ENCODE peak calls at places on chromosome 17, in nine cellular contexts. One of them, this sample, is unnamed.

GRCh38 chr17:77475012-77475976 is 334.5 kb downstream of the SEC14L1 start:
- DNase-seq in AML-193: no peak
- DNase-seq in nucleus accumbens: no peak
- DNase-seq in A549: no peak
- DNase-seq in neural progenitor cell: no peak
- DNase-seq in activated CD8-positive, alpha-beta memory T cell treated with anti-CD3 and anti-CD28 coated beads for 4 hours: peak
- DNase-seq in thoracic aorta: no peak
- DNase-seq in stimulated activated naive CD8-positive, alpha-beta T cell treated with anti-CD3 and anti-CD28 coated beads, Interleukin-15, amount 100 ng/mL, for 72 hours: peak
- DNase-seq in effector memory CD8-positive, alpha-beta T cell: peak
- DNase-seq in this sample: no peak

GRCh38 chr17:78798695-78799559 is 16.9 kb upstream of the CYTH1 start:
- DNase-seq in AML-193: peak
- DNase-seq in thoracic aorta: no peak
- DNase-seq in nucleus accumbens: no peak
- DNase-seq in activated CD8-positive, alpha-beta memory T cell treated with anti-CD3 and anti-CD28 coated beads for 4 hours: no peak
- DNase-seq in neural progenitor cell: peak
- DNase-seq in effector memory CD8-positive, alpha-beta T cell: no peak
- DNase-seq in stimulated activated naive CD8-positive, alpha-beta T cell treated with anti-CD3 and anti-CD28 coated beads, Interleukin-15, amount 100 ng/mL, for 72 hours: no peak
- DNase-seq in A549: no peak
- DNase-seq in this sample: no peak

GRCh38 chr17:17684901-17685774 is 3.9 kb downstream of the RAI1 start:
- DNase-seq in nucleus accumbens: no peak
- DNase-seq in effector memory CD8-positive, alpha-beta T cell: no peak
- DNase-seq in thoracic aorta: no peak
- DNase-seq in A549: no peak
- DNase-seq in activated CD8-positive, alpha-beta memory T cell treated with anti-CD3 and anti-CD28 coated beads for 4 hours: no peak
- DNase-seq in stimulated activated naive CD8-positive, alpha-beta T cell treated with anti-CD3 and anti-CD28 coated beads, Interleukin-15, amount 100 ng/mL, for 72 hours: no peak
- DNase-seq in AML-193: no peak
- DNase-seq in neural progenitor cell: no peak
- DNase-seq in this sample: no peak

GRCh38 chr17:33266116-33266515 is 27.0 kb downstream of the ASIC2 start:
- DNase-seq in nucleus accumbens: no peak
- DNase-seq in thoracic aorta: no peak
- DNase-seq in activated CD8-positive, alpha-beta memory T cell treated with anti-CD3 and anti-CD28 coated beads for 4 hours: no peak
- DNase-seq in effector memory CD8-positive, alpha-beta T cell: no peak
- DNase-seq in stimulated activated naive CD8-positive, alpha-beta T cell treated with anti-CD3 and anti-CD28 coated beads, Interleukin-15, amount 100 ng/mL, for 72 hours: no peak
- DNase-seq in A549: no peak
- DNase-seq in AML-193: no peak
- DNase-seq in neural progenitor cell: no peak
- DNase-seq in this sample: no peak

GRCh38 chr17:44921122-44921882 is 6.0 kb upstream of the GFAP start:
- DNase-seq in activated CD8-positive, alpha-beta memory T cell treated with anti-CD3 and anti-CD28 coated beads for 4 hours: no peak
- DNase-seq in nucleus accumbens: no peak
- DNase-seq in A549: no peak
- DNase-seq in stimulated activated naive CD8-positive, alpha-beta T cell treated with anti-CD3 and anti-CD28 coated beads, Interleukin-15, amount 100 ng/mL, for 72 hours: no peak
- DNase-seq in thoracic aorta: no peak
- DNase-seq in effector memory CD8-positive, alpha-beta T cell: no peak
- DNase-seq in neural progenitor cell: peak
- DNase-seq in AML-193: no peak
- DNase-seq in this sample: no peak

GRCh38 chr17:66726371-66726770 is 108.5 kb upstream of the CACNG5 start:
- DNase-seq in thoracic aorta: no peak
- DNase-seq in nucleus accumbens: no peak
- DNase-seq in stimulated activated naive CD8-positive, alpha-beta T cell treated with anti-CD3 and anti-CD28 coated beads, Interleukin-15, amount 100 ng/mL, for 72 hours: no peak
- DNase-seq in effector memory CD8-positive, alpha-beta T cell: no peak
- DNase-seq in A549: no peak
- DNase-seq in activated CD8-positive, alpha-beta memory T cell treated with anti-CD3 and anti-CD28 coated beads for 4 hours: no peak
- DNase-seq in AML-193: no peak
- DNase-seq in neural progenitor cell: no peak
- DNase-seq in this sample: no peak

GRCh38 chr17:80892900-80893603 is 98.6 kb upstream of the CHMP6 start:
- DNase-seq in activated CD8-positive, alpha-beta memory T cell treated with anti-CD3 and anti-CD28 coated beads for 4 hours: peak
- DNase-seq in AML-193: no peak
- DNase-seq in neural progenitor cell: no peak
- DNase-seq in effector memory CD8-positive, alpha-beta T cell: peak
- DNase-seq in thoracic aorta: peak
- DNase-seq in A549: peak
- DNase-seq in nucleus accumbens: no peak
- DNase-seq in stimulated activated naive CD8-positive, alpha-beta T cell treated with anti-CD3 and anti-CD28 coated beads, Interleukin-15, amount 100 ng/mL, for 72 hours: no peak
- DNase-seq in this sample: no peak

GRCh38 chr17:67403483-67403882 is 26.4 kb downstream of the PITPNC1 start:
- DNase-seq in neural progenitor cell: no peak
- DNase-seq in thoracic aorta: no peak
- DNase-seq in activated CD8-positive, alpha-beta memory T cell treated with anti-CD3 and anti-CD28 coated beads for 4 hours: no peak
- DNase-seq in A549: no peak
- DNase-seq in effector memory CD8-positive, alpha-beta T cell: no peak
- DNase-seq in stimulated activated naive CD8-positive, alpha-beta T cell treated with anti-CD3 and anti-CD28 coated beads, Interleukin-15, amount 100 ng/mL, for 72 hours: no peak
- DNase-seq in AML-193: no peak
- DNase-seq in nucleus accumbens: no peak
- DNase-seq in this sample: no peak

GRCh38 chr17:56845934-56846333 is 12.0 kb downstream of the DGKE start:
- DNase-seq in effector memory CD8-positive, alpha-beta T cell: no peak
- DNase-seq in A549: no peak
- DNase-seq in activated CD8-positive, alpha-beta memory T cell treated with anti-CD3 and anti-CD28 coated beads for 4 hours: no peak
- DNase-seq in AML-193: no peak
- DNase-seq in thoracic aorta: no peak
- DNase-seq in nucleus accumbens: no peak
- DNase-seq in stimulated activated naive CD8-positive, alpha-beta T cell treated with anti-CD3 and anti-CD28 coated beads, Interleukin-15, amount 100 ng/mL, for 72 hours: no peak
- DNase-seq in neural progenitor cell: no peak
- DNase-seq in this sample: no peak

GRCh38 chr17:57557793-57558681 is 187.1 kb downstream of the CCDC182 start:
- DNase-seq in stimulated activated naive CD8-positive, alpha-beta T cell treated with anti-CD3 and anti-CD28 coated beads, Interleukin-15, amount 100 ng/mL, for 72 hours: no peak
- DNase-seq in effector memory CD8-positive, alpha-beta T cell: no peak
- DNase-seq in nucleus accumbens: no peak
- DNase-seq in A549: no peak
- DNase-seq in AML-193: no peak
- DNase-seq in neural progenitor cell: no peak
- DNase-seq in activated CD8-positive, alpha-beta memory T cell treated with anti-CD3 and anti-CD28 coated beads for 4 hours: no peak
- DNase-seq in thoracic aorta: no peak
- DNase-seq in this sample: no peak

GRCh38 chr17:37220609-37220953 is 155.2 kb upstream of the C17orf78 start:
- DNase-seq in stimulated activated naive CD8-positive, alpha-beta T cell treated with anti-CD3 and anti-CD28 coated beads, Interleukin-15, amount 100 ng/mL, for 72 hours: peak
- DNase-seq in A549: no peak
- DNase-seq in nucleus accumbens: peak
- DNase-seq in activated CD8-positive, alpha-beta memory T cell treated with anti-CD3 and anti-CD28 coated beads for 4 hours: no peak
- DNase-seq in thoracic aorta: no peak
- DNase-seq in AML-193: peak
- DNase-seq in effector memory CD8-positive, alpha-beta T cell: peak
- DNase-seq in neural progenitor cell: peak
- DNase-seq in this sample: no peak

GRCh38 chr17:7673239-7673638 is 14.1 kb downstream of the TP53 start:
- DNase-seq in stimulated activated naive CD8-positive, alpha-beta T cell treated with anti-CD3 and anti-CD28 coated beads, Interleukin-15, amount 100 ng/mL, for 72 hours: peak
- DNase-seq in effector memory CD8-positive, alpha-beta T cell: no peak
- DNase-seq in neural progenitor cell: peak
- DNase-seq in nucleus accumbens: no peak
- DNase-seq in AML-193: peak
- DNase-seq in activated CD8-positive, alpha-beta memory T cell treated with anti-CD3 and anti-CD28 coated beads for 4 hours: no peak
- DNase-seq in thoracic aorta: no peak
- DNase-seq in A549: no peak
- DNase-seq in this sample: no peak

GRCh38 chr17:64084086-64084939 is 45.6 kb downstream of the ERN1 start:
- DNase-seq in AML-193: no peak
- DNase-seq in activated CD8-positive, alpha-beta memory T cell treated with anti-CD3 and anti-CD28 coated beads for 4 hours: no peak
- DNase-seq in neural progenitor cell: no peak
- DNase-seq in nucleus accumbens: no peak
- DNase-seq in thoracic aorta: no peak
- DNase-seq in stimulated activated naive CD8-positive, alpha-beta T cell treated with anti-CD3 and anti-CD28 coated beads, Interleukin-15, amount 100 ng/mL, for 72 hours: no peak
- DNase-seq in effector memory CD8-positive, alpha-beta T cell: no peak
- DNase-seq in A549: no peak
- DNase-seq in this sample: no peak

GRCh38 chr17:66493283-66494019 is 191.0 kb downstream of the PRKCA start:
- DNase-seq in effector memory CD8-positive, alpha-beta T cell: no peak
- DNase-seq in neural progenitor cell: no peak
- DNase-seq in nucleus accumbens: no peak
- DNase-seq in stimulated activated naive CD8-positive, alpha-beta T cell treated with anti-CD3 and anti-CD28 coated beads, Interleukin-15, amount 100 ng/mL, for 72 hours: no peak
- DNase-seq in A549: peak
- DNase-seq in thoracic aorta: no peak
- DNase-seq in AML-193: peak
- DNase-seq in activated CD8-positive, alpha-beta memory T cell treated with anti-CD3 and anti-CD28 coated beads for 4 hours: no peak
- DNase-seq in this sample: no peak

GRCh38 chr17:70636517-70637133 is 467.3 kb downstream of the KCNJ2 start:
- DNase-seq in activated CD8-positive, alpha-beta memory T cell treated with anti-CD3 and anti-CD28 coated beads for 4 hours: no peak
- DNase-seq in neural progenitor cell: peak
- DNase-seq in nucleus accumbens: no peak
- DNase-seq in thoracic aorta: no peak
- DNase-seq in A549: peak
- DNase-seq in effector memory CD8-positive, alpha-beta T cell: no peak
- DNase-seq in AML-193: peak
- DNase-seq in stimulated activated naive CD8-positive, alpha-beta T cell treated with anti-CD3 and anti-CD28 coated beads, Interleukin-15, amount 100 ng/mL, for 72 hours: no peak
- DNase-seq in this sample: no peak

GRCh38 chr17:39094607-39095308 is 56.7 kb downstream of the PLXDC1 start:
- DNase-seq in nucleus accumbens: no peak
- DNase-seq in stimulated activated naive CD8-positive, alpha-beta T cell treated with anti-CD3 and anti-CD28 coated beads, Interleukin-15, amount 100 ng/mL, for 72 hours: peak
- DNase-seq in neural progenitor cell: no peak
- DNase-seq in activated CD8-positive, alpha-beta memory T cell treated with anti-CD3 and anti-CD28 coated beads for 4 hours: peak
- DNase-seq in A549: no peak
- DNase-seq in thoracic aorta: no peak
- DNase-seq in effector memory CD8-positive, alpha-beta T cell: peak
- DNase-seq in AML-193: no peak
- DNase-seq in this sample: no peak

GRCh38 chr17:34199449-34199848 is 55.6 kb upstream of the CCL2 start:
- DNase-seq in effector memory CD8-positive, alpha-beta T cell: no peak
- DNase-seq in neural progenitor cell: no peak
- DNase-seq in AML-193: no peak
- DNase-seq in A549: no peak
- DNase-seq in nucleus accumbens: no peak
- DNase-seq in activated CD8-positive, alpha-beta memory T cell treated with anti-CD3 and anti-CD28 coated beads for 4 hours: no peak
- DNase-seq in stimulated activated naive CD8-positive, alpha-beta T cell treated with anti-CD3 and anti-CD28 coated beads, Interleukin-15, amount 100 ng/mL, for 72 hours: no peak
- DNase-seq in thoracic aorta: no peak
- DNase-seq in this sample: no peak

GRCh38 chr17:671076-671762 is 43.4 kb downstream of the VPS53 start:
- DNase-seq in nucleus accumbens: no peak
- DNase-seq in A549: no peak
- DNase-seq in AML-193: no peak
- DNase-seq in thoracic aorta: no peak
- DNase-seq in effector memory CD8-positive, alpha-beta T cell: no peak
- DNase-seq in neural progenitor cell: no peak
- DNase-seq in activated CD8-positive, alpha-beta memory T cell treated with anti-CD3 and anti-CD28 coated beads for 4 hours: no peak
- DNase-seq in stimulated activated naive CD8-positive, alpha-beta T cell treated with anti-CD3 and anti-CD28 coated beads, Interleukin-15, amount 100 ng/mL, for 72 hours: no peak
- DNase-seq in this sample: no peak

GRCh38 chr17:46811978-46812583 is 6.4 kb downstream of the WNT3 start:
- DNase-seq in neural progenitor cell: peak
- DNase-seq in activated CD8-positive, alpha-beta memory T cell treated with anti-CD3 and anti-CD28 coated beads for 4 hours: no peak
- DNase-seq in thoracic aorta: no peak
- DNase-seq in A549: no peak
- DNase-seq in nucleus accumbens: no peak
- DNase-seq in AML-193: no peak
- DNase-seq in effector memory CD8-positive, alpha-beta T cell: no peak
- DNase-seq in stimulated activated naive CD8-positive, alpha-beta T cell treated with anti-CD3 and anti-CD28 coated beads, Interleukin-15, amount 100 ng/mL, for 72 hours: no peak
- DNase-seq in this sample: no peak

GRCh38 chr17:45942284-45942683 is 47.9 kb downstream of the MAPT start:
- DNase-seq in thoracic aorta: peak
- DNase-seq in AML-193: no peak
- DNase-seq in nucleus accumbens: peak
- DNase-seq in activated CD8-positive, alpha-beta memory T cell treated with anti-CD3 and anti-CD28 coated beads for 4 hours: no peak
- DNase-seq in A549: no peak
- DNase-seq in neural progenitor cell: peak
- DNase-seq in effector memory CD8-positive, alpha-beta T cell: no peak
- DNase-seq in stimulated activated naive CD8-positive, alpha-beta T cell treated with anti-CD3 and anti-CD28 coated beads, Interleukin-15, amount 100 ng/mL, for 72 hours: no peak
- DNase-seq in this sample: no peak

GRCh38 chr17:49575524-49576120 is at the start of gene NXPH3:
- DNase-seq in thoracic aorta: no peak
- DNase-seq in A549: peak
- DNase-seq in AML-193: no peak
- DNase-seq in neural progenitor cell: peak
- DNase-seq in nucleus accumbens: no peak
- DNase-seq in stimulated activated naive CD8-positive, alpha-beta T cell treated with anti-CD3 and anti-CD28 coated beads, Interleukin-15, amount 100 ng/mL, for 72 hours: peak
- DNase-seq in effector memory CD8-positive, alpha-beta T cell: peak
- DNase-seq in activated CD8-positive, alpha-beta memory T cell treated with anti-CD3 and anti-CD28 coated beads for 4 hours: no peak
- DNase-seq in this sample: no peak

GRCh38 chr17:43616865-43617264 is 44.9 kb downstream of the MEOX1 start:
- DNase-seq in AML-193: no peak
- DNase-seq in thoracic aorta: no peak
- DNase-seq in effector memory CD8-positive, alpha-beta T cell: no peak
- DNase-seq in A549: no peak
- DNase-seq in stimulated activated naive CD8-positive, alpha-beta T cell treated with anti-CD3 and anti-CD28 coated beads, Interleukin-15, amount 100 ng/mL, for 72 hours: no peak
- DNase-seq in activated CD8-positive, alpha-beta memory T cell treated with anti-CD3 and anti-CD28 coated beads for 4 hours: no peak
- DNase-seq in neural progenitor cell: no peak
- DNase-seq in nucleus accumbens: no peak
- DNase-seq in this sample: no peak

GRCh38 chr17:77526259-77526711 is 385.5 kb downstream of the SEC14L1 start:
- DNase-seq in effector memory CD8-positive, alpha-beta T cell: no peak
- DNase-seq in neural progenitor cell: no peak
- DNase-seq in activated CD8-positive, alpha-beta memory T cell treated with anti-CD3 and anti-CD28 coated beads for 4 hours: no peak
- DNase-seq in AML-193: no peak
- DNase-seq in thoracic aorta: no peak
- DNase-seq in A549: no peak
- DNase-seq in nucleus accumbens: no peak
- DNase-seq in stimulated activated naive CD8-positive, alpha-beta T cell treated with anti-CD3 and anti-CD28 coated beads, Interleukin-15, amount 100 ng/mL, for 72 hours: no peak
- DNase-seq in this sample: no peak

GRCh38 chr17:39916918-39917317 is 1.5 kb downstream of the GSDMB start:
- DNase-seq in AML-193: no peak
- DNase-seq in nucleus accumbens: no peak
- DNase-seq in effector memory CD8-positive, alpha-beta T cell: no peak
- DNase-seq in A549: no peak
- DNase-seq in neural progenitor cell: no peak
- DNase-seq in stimulated activated naive CD8-positive, alpha-beta T cell treated with anti-CD3 and anti-CD28 coated beads, Interleukin-15, amount 100 ng/mL, for 72 hours: no peak
- DNase-seq in thoracic aorta: no peak
- DNase-seq in activated CD8-positive, alpha-beta memory T cell treated with anti-CD3 and anti-CD28 coated beads for 4 hours: no peak
- DNase-seq in this sample: no peak

GRCh38 chr17:19384723-19385391 is 2.1 kb downstream of the MFAP4 start:
- DNase-seq in AML-193: no peak
- DNase-seq in activated CD8-positive, alpha-beta memory T cell treated with anti-CD3 and anti-CD28 coated beads for 4 hours: no peak
- DNase-seq in A549: no peak
- DNase-seq in neural progenitor cell: no peak
- DNase-seq in effector memory CD8-positive, alpha-beta T cell: no peak
- DNase-seq in stimulated activated naive CD8-positive, alpha-beta T cell treated with anti-CD3 and anti-CD28 coated beads, Interleukin-15, amount 100 ng/mL, for 72 hours: no peak
- DNase-seq in thoracic aorta: no peak
- DNase-seq in nucleus accumbens: peak
- DNase-seq in this sample: peak

GRCh38 chr17:57264776-57265175 is 8.5 kb downstream of the MSI2 start:
- DNase-seq in activated CD8-positive, alpha-beta memory T cell treated with anti-CD3 and anti-CD28 coated beads for 4 hours: no peak
- DNase-seq in A549: no peak
- DNase-seq in thoracic aorta: no peak
- DNase-seq in neural progenitor cell: no peak
- DNase-seq in nucleus accumbens: no peak
- DNase-seq in effector memory CD8-positive, alpha-beta T cell: no peak
- DNase-seq in stimulated activated naive CD8-positive, alpha-beta T cell treated with anti-CD3 and anti-CD28 coated beads, Interleukin-15, amount 100 ng/mL, for 72 hours: no peak
- DNase-seq in AML-193: no peak
- DNase-seq in this sample: no peak

GRCh38 chr17:30922235-30922993 is 669 bp downstream of the ADAP2 start:
- DNase-seq in effector memory CD8-positive, alpha-beta T cell: no peak
- DNase-seq in thoracic aorta: no peak
- DNase-seq in activated CD8-positive, alpha-beta memory T cell treated with anti-CD3 and anti-CD28 coated beads for 4 hours: no peak
- DNase-seq in A549: no peak
- DNase-seq in neural progenitor cell: peak
- DNase-seq in stimulated activated naive CD8-positive, alpha-beta T cell treated with anti-CD3 and anti-CD28 coated beads, Interleukin-15, amount 100 ng/mL, for 72 hours: peak
- DNase-seq in AML-193: no peak
- DNase-seq in nucleus accumbens: no peak
- DNase-seq in this sample: no peak

GRCh38 chr17:40791808-40792436 is 7.8 kb downstream of the KRT28 start:
- DNase-seq in nucleus accumbens: no peak
- DNase-seq in activated CD8-positive, alpha-beta memory T cell treated with anti-CD3 and anti-CD28 coated beads for 4 hours: no peak
- DNase-seq in effector memory CD8-positive, alpha-beta T cell: no peak
- DNase-seq in AML-193: peak
- DNase-seq in neural progenitor cell: peak
- DNase-seq in A549: peak
- DNase-seq in stimulated activated naive CD8-positive, alpha-beta T cell treated with anti-CD3 and anti-CD28 coated beads, Interleukin-15, amount 100 ng/mL, for 72 hours: no peak
- DNase-seq in thoracic aorta: no peak
- DNase-seq in this sample: no peak